ENCODE peak calls at places on chromosomes 3 and 15, in nine cellular contexts. A is stromal cell of bone marrow; G is uterus; M is ureter; Z is brain microvascular endothelial cell; F is AG08396; L is activated CD8-positive, alpha-beta memory T cell treated with anti-CD3 and anti-CD28 coated beads for 1 hour; Y is AG04450; E is stimulated activated CD4-positive, alpha-beta T cell treated with anti-CD3 and anti-CD28 coated beads, Interleukin-1b, Interleukin-23, amount 100 ng/mL, for 48 hours. P is an unnamed sample.
A peak's percentile ranks its signal among the peaks of the same experiment; 100 is the strongest.

GRCh38 chr15:81398456-81398855 is 24.4 kb upstream of the TMC3 start:
- DNase-seq in M (no peak), A (no peak), F (no peak), E (no peak), Z (no peak), G (no peak), Y (no peak), L (no peak), P (no peak)

GRCh38 chr3:64097920-64098319 is 74.6 kb upstream of the PSMD6 start:
- DNase-seq in L (no peak), E (no peak), A (no peak), Y (no peak), G (no peak), M (no peak), Z (no peak), F (no peak), P (no peak)

GRCh38 chr3:36416660-36417059 is 36.4 kb downstream of the STAC start:
- DNase-seq in L (no peak), M (no peak), Z (no peak), Y (no peak), F (no peak), G (no peak), E (no peak), A (no peak), P (no peak)

GRCh38 chr3:171363211-171363610 is 97.0 kb downstream of the TNIK start:
- DNase-seq in L (no peak), A (no peak), Y (no peak), M (no peak), G (no peak), Z (no peak), E (no peak), F (no peak), P (no peak)

GRCh38 chr3:16899919-16900318 is 15.2 kb downstream of the PLCL2 start:
- DNase-seq in F (no peak), M (no peak), Y (no peak), A (no peak), L (no peak), E (no peak), G (no peak), Z (no peak), P (no peak)

GRCh38 chr3:193782280-193782654 is 189.3 kb downstream of the OPA1 start:
- DNase-seq in Z (no peak), A (no peak), F (no peak), E (no peak), L (no peak), G (no peak), Y (no peak), M (peak; percentile 70), P (no peak)

GRCh38 chr3:18723426-18723825 is 298.3 kb upstream of the SATB1 start:
- DNase-seq in L (no peak), Y (no peak), M (no peak), F (no peak), G (no peak), E (no peak), A (no peak), Z (no peak), P (no peak)

GRCh38 chr3:10518506-10519150 is 13.2 kb upstream of the ATP2B2 start:
- DNase-seq in Z (peak; percentile 90), M (no peak), F (peak; percentile 42), A (peak; percentile 16), G (peak; percentile 13), E (no peak), L (no peak), Y (peak; percentile 3), P (no peak)

GRCh38 chr3:63387568-63387967 is 109.5 kb downstream of the SYNPR start:
- DNase-seq in G (no peak), A (peak; percentile 28), Y (no peak), F (no peak), E (no peak), L (no peak), M (no peak), Z (peak; percentile 31), P (no peak)

GRCh38 chr3:54120657-54121403 is 1.5 kb upstream of the CACNA2D3 start:
- DNase-seq in Z (no peak), A (no peak), E (no peak), L (no peak), Y (no peak), G (no peak), M (no peak), F (peak; percentile 21), P (no peak)

GRCh38 chr3:47980795-47981194 is 35.4 kb downstream of the MAP4 start:
- DNase-seq in L (no peak), M (no peak), Y (no peak), Z (no peak), G (no peak), A (no peak), E (no peak), F (no peak), P (no peak)

GRCh38 chr3:172171396-172172075 is 132.2 kb downstream of the FNDC3B start:
- DNase-seq in M (no peak), Y (no peak), E (no peak), A (no peak), L (no peak), Z (no peak), G (no peak), F (no peak), P (no peak)

GRCh38 chr3:14547693-14548092 is 7.6 kb upstream of the GRIP2 start:
- DNase-seq in Y (no peak), A (no peak), F (no peak), G (no peak), Z (no peak), E (no peak), M (no peak), L (no peak), P (no peak)

GRCh38 chr15:75453703-75454470 is 2.4 kb upstream of the SIN3A start:
- DNase-seq in M (peak; percentile 98), L (peak; percentile 86), F (peak; percentile 95), Y (peak; percentile 100), G (peak; percentile 98), A (peak; percentile 100), Z (peak; percentile 99), E (peak; percentile 98), P (peak; percentile 95)

GRCh38 chr3:51617597-51617996 is 53.5 kb upstream of the TEX264 start:
- DNase-seq in L (no peak), Z (no peak), A (no peak), F (no peak), M (no peak), Y (no peak), E (no peak), G (no peak), P (no peak)

GRCh38 chr15:52369030-52369429 is 73.4 kb upstream of the MYO5C start:
- DNase-seq in Y (no peak), E (no peak), M (no peak), Z (no peak), F (no peak), G (no peak), L (no peak), A (no peak), P (no peak)

GRCh38 chr15:67794832-67795574 is 30.3 kb upstream of the SKOR1 start:
- DNase-seq in E (peak; percentile 67), A (no peak), Y (no peak), L (no peak), G (no peak), Z (no peak), F (no peak), M (no peak), P (no peak)

GRCh38 chr3:126540946-126541627 is 17.1 kb downstream of the CHST13 start:
- DNase-seq in Y (no peak), L (no peak), M (peak; percentile 37), Z (no peak), E (no peak), A (no peak), G (peak; percentile 5), F (no peak), P (no peak)

GRCh38 chr3:136819784-136820640 is 1.1 kb downstream of the SLC35G2 start:
- DNase-seq in L (no peak), F (peak; percentile 54), G (peak; percentile 30), Y (no peak), M (peak; percentile 55), E (peak; percentile 5), Z (peak; percentile 54), A (no peak), P (no peak)

GRCh38 chr15:60799885-60800728 is 321.2 kb upstream of the ICE2 start:
- DNase-seq in Y (no peak), A (peak; percentile 43), G (no peak), Z (no peak), E (peak; percentile 50), M (no peak), F (no peak), L (no peak), P (no peak)

GRCh38 chr3:62289922-62290321 is 83.4 kb downstream of the FEZF2 start:
- DNase-seq in E (no peak), A (no peak), G (no peak), L (no peak), M (no peak), F (no peak), Y (no peak), Z (no peak), P (no peak)

GRCh38 chr3:58250093-58250707 is 12.6 kb downstream of the ABHD6 start:
- DNase-seq in E (no peak), A (no peak), Z (no peak), L (no peak), G (no peak), Y (no peak), M (no peak), F (no peak), P (no peak)

GRCh38 chr3:46284981-46285683 is 42.9 kb downstream of the CCR3 start:
- DNase-seq in Y (no peak), F (no peak), G (no peak), A (no peak), Z (no peak), M (no peak), L (peak; percentile 24), E (peak; percentile 57), P (no peak)

GRCh38 chr15:35485411-35485810 is 60.6 kb downstream of the DPH6 start:
- DNase-seq in E (no peak), G (no peak), Z (no peak), Y (no peak), M (no peak), A (no peak), F (no peak), L (no peak), P (no peak)

GRCh38 chr15:72604794-72605193 is 49.7 kb upstream of the GOLGA6B start:
- DNase-seq in A (no peak), Y (no peak), L (no peak), G (no peak), E (no peak), Z (no peak), M (no peak), F (peak; percentile 15), P (no peak)

GRCh38 chr15:74199293-74199645 is 3.3 kb downstream of the STRA6 start:
- DNase-seq in M (no peak), G (no peak), Z (no peak), Y (no peak), E (no peak), L (no peak), F (no peak), A (no peak), P (no peak)

GRCh38 chr15:59591372-59591771 is 20.2 kb upstream of the GCNT3 start:
- DNase-seq in M (no peak), E (no peak), L (no peak), F (no peak), Y (no peak), G (no peak), A (no peak), Z (no peak), P (no peak)

GRCh38 chr3:80556728-80557127 is 788.9 kb upstream of the ROBO1 start:
- DNase-seq in L (no peak), Z (peak; percentile 14), A (no peak), E (no peak), G (no peak), M (no peak), Y (no peak), F (no peak), P (no peak)

GRCh38 chr3:31250116-31250813 is 282.5 kb upstream of the STT3B start:
- DNase-seq in F (no peak), A (no peak), M (no peak), E (no peak), Z (no peak), L (no peak), G (no peak), Y (no peak), P (no peak)

GRCh38 chr3:124620600-124621063 is 109.6 kb upstream of the UMPS start:
- DNase-seq in E (peak; percentile 21), Z (peak; percentile 54), Y (no peak), L (no peak), A (peak; percentile 9), M (no peak), F (no peak), G (no peak), P (no peak)

GRCh38 chr3:160709477-160710182 is 32.7 kb downstream of the ARL14 start:
- DNase-seq in Z (no peak), M (no peak), E (no peak), Y (no peak), L (no peak), A (no peak), F (no peak), G (no peak), P (no peak)